ENCODE peak calls at places on chromosomes 3 and 15, in eight cellular contexts. Q is IMR-90, W is cardiac fibroblast, F is MM.1S, R is epithelial cell of esophagus, L is globus pallidus, Y is left cardiac atrium, A is upper lobe of right lung. K is an unnamed sample.

GRCh38 chr3:13620281-13620680 is 71.4 kb downstream of the FBLN2 start:
- DNase-seq in A (no peak), Y (no peak), W (no peak), L (no peak), Q (no peak), F (no peak), R (no peak), K (no peak)

GRCh38 chr15:40407343-40407990 is 1.9 kb downstream of the IVD start:
- DNase-seq in A (no peak), R (no peak), W (no peak), Y (no peak), Q (no peak), L (no peak), F (peak), K (no peak)

GRCh38 chr3:177816667-177817208 is 619.5 kb upstream of the TBL1XR1 start:
- DNase-seq in L (no peak), W (peak), F (peak), Q (peak), Y (no peak), A (no peak), R (peak), K (no peak)

GRCh38 chr15:99167201-99167600 is 62.3 kb downstream of the SYNM start:
- DNase-seq in L (no peak), Y (no peak), A (no peak), R (no peak), Q (no peak), W (no peak), F (no peak), K (no peak)

GRCh38 chr3:48271763-48272498 is 31.0 kb downstream of the ZNF589 start:
- DNase-seq in W (no peak), Q (no peak), A (no peak), F (no peak), Y (no peak), L (no peak), R (no peak), K (no peak)

GRCh38 chr3:82087958-82088357 is 326.5 kb upstream of the GBE1 start:
- DNase-seq in A (no peak), L (no peak), W (peak), R (peak), Y (no peak), Q (peak), F (no peak), K (no peak)

GRCh38 chr15:47812436-47813109 is 95.3 kb downstream of the SEMA6D start:
- DNase-seq in L (no peak), W (peak), Q (peak), R (peak), F (peak), Y (no peak), A (no peak), K (no peak)

GRCh38 chr15:43493687-43494472 is 924 bp upstream of the TP53BP1 start:
- DNase-seq in Q (no peak), F (no peak), Y (no peak), W (no peak), L (no peak), R (no peak), A (no peak), K (no peak)

GRCh38 chr3:101848754-101849713 is at the start of gene NFKBIZ:
- DNase-seq in W (peak), Q (peak), L (peak), A (peak), Y (peak), R (peak), F (peak), K (peak)

GRCh38 chr3:38582941-38583645 is 66.4 kb downstream of the SCN5A start:
- DNase-seq in W (no peak), Y (no peak), A (peak), F (no peak), R (no peak), Q (no peak), L (no peak), K (peak)

GRCh38 chr3:35932995-35933394 is 293.7 kb downstream of the ARPP21 start:
- DNase-seq in F (no peak), Q (peak), A (no peak), R (peak), W (peak), Y (no peak), L (peak), K (peak)

GRCh38 chr3:180802837-180803236 is 109.6 kb upstream of the FXR1 start:
- DNase-seq in W (peak), A (no peak), Q (peak), F (peak), Y (no peak), L (peak), R (peak), K (peak)

GRCh38 chr3:146838221-146838620 is 233.1 kb upstream of the PLSCR5 start:
- DNase-seq in Y (no peak), R (no peak), Q (no peak), F (no peak), L (no peak), A (no peak), W (no peak), K (no peak)

K was measured in OCI-M1.